ENCODE peak calls at places on chromosomes 5 and 9, in ten cellular contexts. A is pons; D is endothelial cell; Z is foreskin fibroblast; N is dorsolateral prefrontal cortex; H is NCI-H1092 treated with DMSO at 0.1 percent for 48 hours; J is G401; R is stromal cell of bone marrow; S is tibial nerve; P is activated naive CD8-positive, alpha-beta T cell treated with anti-CD3 and anti-CD28 coated beads, Interleukin-2, amount 50 U/mL, for 24 hours. W is an unnamed sample.

GRCh38 chr5:56734066-56734766 is 81.1 kb upstream of the MAP3K1 start:
- DNase-seq in A (peak), D (no peak), Z (no peak), N (no peak), H (no peak), J (peak), R (no peak), S (no peak), P (no peak), W (no peak)

GRCh38 chr5:106601605-106602004 is 1069.1 kb downstream of the EFNA5 start:
- DNase-seq in A (no peak), D (no peak), Z (peak), N (no peak), H (no peak), J (no peak), R (no peak), S (no peak), P (no peak), W (no peak)

GRCh38 chr9:92486371-92486770 is 4.1 kb upstream of the ASPN start:
- DNase-seq in A (no peak), D (no peak), Z (no peak), N (no peak), H (no peak), J (no peak), R (no peak), S (no peak), P (no peak), W (no peak)

GRCh38 chr9:12726795-12727194 is 33.6 kb downstream of the TYRP1 start:
- DNase-seq in A (no peak), D (no peak), Z (no peak), N (no peak), H (no peak), J (no peak), R (no peak), S (no peak), P (no peak), W (no peak)

GRCh38 chr9:133939386-133939785 is 52.7 kb downstream of the VAV2 start:
- DNase-seq in A (no peak), D (no peak), Z (no peak), N (no peak), H (no peak), J (no peak), R (no peak), S (no peak), P (no peak), W (no peak)

GRCh38 chr5:31378838-31379237 is 153.1 kb downstream of the DROSHA start:
- DNase-seq in A (no peak), D (no peak), Z (peak), N (no peak), H (no peak), J (no peak), R (peak), S (no peak), P (no peak), W (no peak)

GRCh38 chr5:40797273-40798011 is 732 bp downstream of the PRKAA1 start:
- DNase-seq in A (peak), D (peak), Z (peak), N (peak), H (peak), J (peak), R (no peak), S (peak), P (peak), W (peak)

GRCh38 chr5:99032234-99033013 is 103.6 kb upstream of the CHD1 start:
- DNase-seq in A (peak), D (peak), Z (peak), N (no peak), H (peak), J (peak), R (peak), S (peak), P (peak), W (peak)

GRCh38 chr5:28403846-28404245 is 1365.5 kb upstream of the CDH9 start:
- DNase-seq in A (no peak), D (no peak), Z (no peak), N (no peak), H (no peak), J (no peak), R (no peak), S (no peak), P (no peak), W (no peak)

GRCh38 chr5:38105231-38105570 is 153.2 kb upstream of the EGFLAM start:
- DNase-seq in A (no peak), D (no peak), Z (no peak), N (no peak), H (no peak), J (no peak), R (no peak), S (no peak), P (no peak), W (no peak)

GRCh38 chr5:6342689-6343315 is 35.5 kb downstream of the MED10 start:
- DNase-seq in A (no peak), D (no peak), Z (no peak), N (no peak), H (peak), J (no peak), R (no peak), S (no peak), P (no peak), W (no peak)

GRCh38 chr9:124747065-124747464 is 24.0 kb downstream of the NR6A1 start:
- DNase-seq in A (no peak), D (no peak), Z (no peak), N (no peak), H (no peak), J (no peak), R (no peak), S (no peak), P (no peak), W (no peak)

GRCh38 chr5:50655810-50656205 is 10.6 kb upstream of the PARP8 start:
- DNase-seq in A (no peak), D (no peak), Z (no peak), N (no peak), H (peak), J (no peak), R (no peak), S (no peak), P (no peak), W (no peak)

GRCh38 chr5:65126670-65127069 is 355.1 kb downstream of the ADAMTS6 start:
- DNase-seq in A (no peak), D (no peak), Z (no peak), N (no peak), H (peak), J (no peak), R (no peak), S (no peak), P (no peak), W (no peak)

GRCh38 chr5:73160239-73160671 is 12.7 kb upstream of the TMEM174 start:
- DNase-seq in A (no peak), D (no peak), Z (no peak), N (no peak), H (no peak), J (no peak), R (no peak), S (no peak), P (peak), W (no peak)

GRCh38 chr9:99050292-99050911 is 54.5 kb upstream of the TGFBR1 start:
- DNase-seq in A (no peak), D (no peak), Z (peak), N (no peak), H (no peak), J (no peak), R (peak), S (no peak), P (no peak), W (no peak)

W was measured in NCI-H2171 treated with DMSO at 0.1 percent for 48 hours.